ENCODE peak calls at places on chromosomes 7 and 10, in ten cellular contexts. T, X, L, C, A, M, G, H, B and Z are unnamed samples.

GRCh38 chr10:954396-954795 is 22.9 kb upstream of the LARP4B start:
- DNase-seq in T (no peak), X (no peak), L (no peak), C (no peak), A (no peak), M (no peak), G (no peak), H (no peak), B (no peak), Z (no peak)

GRCh38 chr7:31119249-31119648 is 67.1 kb downstream of the ADCYAP1R1 start:
- DNase-seq in T (no peak), X (no peak), L (no peak), C (peak), A (no peak), M (peak), G (no peak), H (no peak), B (no peak), Z (no peak)

GRCh38 chr10:84256510-84257342 is 11.9 kb downstream of the RGR start:
- DNase-seq in T (peak), X (peak), L (peak), C (peak), A (peak), M (no peak), G (no peak), H (peak), B (peak), Z (peak)

GRCh38 chr7:36265720-36266119 is 112.7 kb downstream of the EEPD1 start:
- DNase-seq in T (no peak), X (no peak), L (no peak), C (no peak), A (no peak), M (no peak), G (no peak), H (no peak), B (peak), Z (no peak)

GRCh38 chr10:7520496-7521485 is 110.0 kb upstream of the SFMBT2 start:
- DNase-seq in T (no peak), X (no peak), L (no peak), C (peak), A (no peak), M (peak), G (no peak), H (no peak), B (no peak), Z (no peak)

GRCh38 chr10:126565456-126565855 is 105.0 kb downstream of the C10orf90 start:
- DNase-seq in T (no peak), X (no peak), L (no peak), C (no peak), A (no peak), M (no peak), G (no peak), H (no peak), B (no peak), Z (no peak)

GRCh38 chr7:27254625-27255024 is 12.0 kb downstream of the EVX1 start:
- DNase-seq in T (no peak), X (no peak), L (no peak), C (no peak), A (no peak), M (peak), G (no peak), H (no peak), B (no peak), Z (no peak)

GRCh38 chr7:37984775-37985390 is 64.4 kb downstream of the EPDR1 start:
- DNase-seq in T (no peak), X (no peak), L (no peak), C (no peak), A (no peak), M (no peak), G (no peak), H (no peak), B (no peak), Z (no peak)

GRCh38 chr7:13778967-13779366 is 210.5 kb downstream of the ETV1 start:
- DNase-seq in T (no peak), X (no peak), L (no peak), C (no peak), A (no peak), M (no peak), G (no peak), H (peak), B (no peak), Z (no peak)

GRCh38 chr7:22990588-22990949 is 23.4 kb downstream of the HYCC1 start:
- DNase-seq in T (no peak), X (no peak), L (no peak), C (no peak), A (peak), M (no peak), G (no peak), H (peak), B (no peak), Z (no peak)

GRCh38 chr10:54372164-54372563 is 428.9 kb downstream of the PCDH15 start:
- DNase-seq in T (no peak), X (no peak), L (no peak), C (no peak), A (no peak), M (no peak), G (no peak), H (no peak), B (no peak), Z (no peak)

GRCh38 chr10:128992770-128993169 is 474.3 kb upstream of the MGMT start:
- DNase-seq in T (no peak), X (no peak), L (no peak), C (peak), A (no peak), M (no peak), G (no peak), H (no peak), B (no peak), Z (no peak)

GRCh38 chr10:121409466-121410104 is 188.7 kb downstream of the FGFR2 start:
- DNase-seq in T (no peak), X (no peak), L (no peak), C (no peak), A (no peak), M (no peak), G (no peak), H (no peak), B (no peak), Z (no peak)

GRCh38 chr10:31322647-31323046 is 3.6 kb downstream of the ZEB1 start:
- DNase-seq in T (peak), X (no peak), L (peak), C (no peak), A (no peak), M (no peak), G (no peak), H (peak), B (no peak), Z (no peak)

GRCh38 chr10:31320179-31320597 is 1.2 kb downstream of the ZEB1 start:
- DNase-seq in T (peak), X (peak), L (peak), C (peak), A (peak), M (peak), G (no peak), H (no peak), B (peak), Z (peak)

GRCh38 chr10:31319602-31320178 is 674 bp downstream of the ZEB1 start:
- DNase-seq in T (no peak), X (no peak), L (no peak), C (no peak), A (no peak), M (no peak), G (no peak), H (no peak), B (no peak), Z (peak)

GRCh38 chr10:31320598-31321211 is 1.7 kb downstream of the ZEB1 start:
- DNase-seq in T (peak), X (peak), L (peak), C (peak), A (peak), M (peak), G (no peak), H (peak), B (peak), Z (peak)

DNA sequence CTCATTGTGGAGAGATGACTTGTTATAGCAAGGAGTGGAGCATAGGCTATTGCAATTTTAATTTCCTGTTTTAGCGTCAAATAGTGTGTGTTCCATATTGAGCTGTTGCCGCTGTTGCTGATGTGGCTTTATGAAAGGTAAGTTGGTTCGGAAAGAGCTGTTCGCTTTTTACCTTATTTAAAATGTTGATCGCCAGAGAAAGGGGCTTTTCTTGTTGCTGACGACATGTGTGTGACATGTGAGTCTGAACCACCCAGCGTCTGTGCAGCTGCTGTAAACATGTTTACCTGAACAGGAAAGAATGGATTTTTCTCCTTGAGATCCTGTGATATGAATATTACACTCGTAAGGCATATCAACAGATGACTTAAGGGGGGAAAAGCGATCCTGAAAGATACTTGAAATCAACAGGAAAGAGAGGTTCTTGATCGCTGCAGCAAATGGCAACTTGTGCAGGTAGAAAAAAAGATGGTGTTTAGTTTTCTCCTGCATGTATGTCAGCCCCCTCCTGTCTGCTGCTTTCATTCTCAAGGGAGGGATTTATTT is 2.5 kb downstream of the ZEB1 start:
- DNase-seq in T (peak), X (no peak), L (no peak), C (no peak), A (no peak), M (peak), G (no peak), H (peak), B (no peak), Z (no peak)
- H3K4me3 ChIP-seq in T (peak), X (peak), L (peak), C (no peak), A (no peak), M (peak), G (peak), H (peak), B (no peak), Z (peak)

GRCh38 chr7:21429786-21430574 is 2.1 kb downstream of the SP4 start:
- DNase-seq in T (no peak), X (no peak), L (no peak), C (no peak), A (no peak), M (no peak), G (no peak), H (no peak), B (peak), Z (no peak)
- H3K4me3 ChIP-seq in T (peak), X (no peak), L (no peak), C (no peak), A (no peak), M (no peak), G (no peak), H (no peak), B (no peak), Z (no peak)

DNA sequence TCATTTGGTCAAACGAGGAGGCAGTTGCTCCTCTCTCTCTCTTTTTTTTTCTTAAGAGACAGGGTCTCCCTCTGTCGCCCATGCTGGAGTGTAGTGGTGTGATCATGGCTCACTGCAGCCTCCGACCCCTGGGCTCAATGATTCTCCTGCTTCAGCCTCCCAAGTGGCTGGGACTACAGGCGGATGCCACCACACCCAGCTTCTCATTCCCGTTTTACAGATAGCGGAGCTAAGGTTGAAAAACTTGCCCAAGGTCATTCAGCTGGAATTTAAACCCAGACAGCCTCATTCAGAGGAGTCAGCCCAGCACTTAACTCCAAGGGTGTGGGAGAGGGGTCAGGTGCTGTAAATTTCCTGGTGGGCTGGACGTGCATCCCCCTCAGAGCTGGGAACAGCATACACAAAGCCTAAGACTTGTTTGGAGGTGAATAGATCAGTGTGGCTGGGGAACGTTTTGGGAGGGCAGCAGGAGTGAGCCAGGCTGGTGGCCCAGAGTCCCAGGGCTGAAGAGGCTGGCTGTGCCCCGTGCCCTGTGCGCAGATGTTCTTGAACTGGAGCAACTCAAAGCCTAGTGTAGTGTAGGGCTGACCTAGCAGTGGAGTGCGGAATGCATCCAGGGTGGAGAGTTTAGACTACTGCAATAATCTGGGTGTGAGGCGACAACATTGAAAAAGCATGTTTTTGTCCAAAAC is 2.3 kb downstream of the HTRA1 start:
- DNase-seq in T (no peak), X (no peak), L (no peak), C (peak), A (no peak), M (peak), G (no peak), H (no peak), B (no peak), Z (no peak)
- H3K4me3 ChIP-seq in T (no peak), X (no peak), L (no peak), C (no peak), A (no peak), M (peak), G (peak), H (peak), B (no peak), Z (no peak)

GRCh38 chr7:149420006-149420405 is 40.9 kb downstream of the ZNF777 start:
- DNase-seq in T (no peak), X (no peak), L (no peak), C (no peak), A (no peak), M (no peak), G (no peak), H (no peak), B (no peak), Z (no peak)

GRCh38 chr7:149423441-149423970 is 37.4 kb downstream of the ZNF777 start:
- DNase-seq in T (no peak), X (peak), L (no peak), C (no peak), A (no peak), M (no peak), G (no peak), H (no peak), B (no peak), Z (no peak)

GRCh38 chr7:149422914-149423285 is 38.0 kb downstream of the ZNF777 start:
- DNase-seq in T (no peak), X (peak), L (no peak), C (no peak), A (no peak), M (peak), G (no peak), H (no peak), B (peak), Z (no peak)

GRCh38 chr7:149427096-149427680 is 33.7 kb downstream of the ZNF777 start:
- DNase-seq in T (no peak), X (no peak), L (no peak), C (no peak), A (peak), M (peak), G (no peak), H (no peak), B (no peak), Z (peak)

GRCh38 chr7:149422065-149422913 is 38.6 kb downstream of the ZNF777 start:
- DNase-seq in T (peak), X (peak), L (peak), C (no peak), A (peak), M (peak), G (peak), H (peak), B (peak), Z (peak)
- H3K4me3 ChIP-seq in T (peak), X (peak), L (peak), C (peak), A (peak), M (peak), G (peak), H (peak), B (peak), Z (peak)

GRCh38 chr10:80468002-80468401 is 13.9 kb downstream of the TSPAN14 start:
- DNase-seq in T (peak), X (peak), L (no peak), C (peak), A (peak), M (peak), G (no peak), H (no peak), B (peak), Z (no peak)
- H3K4me3 ChIP-seq in T (peak), X (no peak), L (no peak), C (no peak), A (no peak), M (no peak), G (no peak), H (no peak), B (no peak), Z (no peak)

DNA sequence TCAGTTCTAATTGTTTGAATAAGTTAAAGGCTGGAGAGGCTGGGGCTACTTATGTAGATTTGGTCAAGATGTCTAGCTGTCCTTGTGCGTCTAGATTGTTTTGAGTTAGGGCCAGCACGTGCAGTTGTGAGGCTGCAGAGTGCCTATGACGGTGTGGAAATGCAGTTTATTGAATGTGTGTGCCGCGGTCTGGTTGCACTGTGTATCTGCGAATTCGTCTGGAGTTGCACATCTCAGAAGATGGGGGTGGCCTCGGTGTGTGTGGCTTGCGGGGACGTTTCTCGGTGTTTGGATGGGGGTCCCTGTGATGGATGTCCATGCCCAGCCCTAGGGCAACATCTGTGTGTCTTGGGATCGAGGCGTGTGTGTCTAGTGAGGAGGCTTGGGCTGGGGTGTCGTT is 10.2 kb downstream of the EMX2 start:
- DNase-seq in T (no peak), X (no peak), L (no peak), C (peak), A (no peak), M (no peak), G (no peak), H (no peak), B (no peak), Z (no peak)
- H3K4me3 ChIP-seq in T (no peak), X (peak), L (no peak), C (no peak), A (no peak), M (no peak), G (no peak), H (no peak), B (no peak), Z (no peak)

GRCh38 chr7:45574521-45575500 is 643 bp downstream of the ADCY1 start:
- DNase-seq in T (no peak), X (no peak), L (peak), C (no peak), A (peak), M (no peak), G (no peak), H (peak), B (peak), Z (peak)
- H3K4me3 ChIP-seq in T (no peak), X (peak), L (peak), C (no peak), A (peak), M (peak), G (peak), H (peak), B (peak), Z (peak)

GRCh38 chr10:24706479-24707118 is 17.1 kb downstream of the ARHGAP21 start:
- DNase-seq in T (no peak), X (peak), L (peak), C (no peak), A (no peak), M (peak), G (no peak), H (peak), B (peak), Z (no peak)
- H3K4me3 ChIP-seq in T (no peak), X (no peak), L (no peak), C (no peak), A (no peak), M (no peak), G (no peak), H (no peak), B (no peak), Z (no peak)

GRCh38 chr10:124064676-124065075 is 28.7 kb downstream of the CHST15 start:
- DNase-seq in T (no peak), X (no peak), L (no peak), C (no peak), A (no peak), M (peak), G (no peak), H (no peak), B (no peak), Z (no peak)
- H3K4me3 ChIP-seq in T (no peak), X (no peak), L (no peak), C (no peak), A (no peak), M (no peak), G (no peak), H (no peak), B (no peak), Z (no peak)